ENCODE peak calls at places on chromosome 16, in five cellular contexts. Y is mucosa of gallbladder; T is stimulated activated CD4-positive, alpha-beta T cell treated with anti-CD3 and anti-CD28 coated beads, TNF-alpha, amount 100 ng/mL, for 24 hours; U is GM04503; C is GM19239. G is an unnamed sample.
A peak's percentile ranks its signal among the peaks of the same experiment; 100 is the strongest.

GRCh38 chr16:69703638-69704037 is 22.7 kb downstream of the NQO1 start:
- DNase-seq in Y (no peak), T (no peak), U (peak; percentile 16), C (no peak), G (no peak)

GRCh38 chr16:30757316-30757715 is 4.5 kb downstream of the CFAP119 start:
- DNase-seq in Y (no peak), T (no peak), U (no peak), C (no peak), G (no peak)

GRCh38 chr16:12618515-12618914 is 185.2 kb downstream of the CPPED1 start:
- DNase-seq in Y (no peak), T (no peak), U (no peak), C (no peak), G (no peak)

GRCh38 chr16:16158741-16159374 is 64.4 kb downstream of the ABCC6 start:
- DNase-seq in Y (no peak), T (no peak), U (no peak), C (no peak), G (no peak)

GRCh38 chr16:29230671-29231091 is 175.8 kb downstream of the NPIPB11 start:
- DNase-seq in Y (peak; percentile 6), T (no peak), U (no peak), C (no peak), G (no peak)

GRCh38 chr16:50251375-50252081 is 14.8 kb upstream of the ADCY7 start:
- DNase-seq in Y (no peak), T (no peak), U (peak; percentile 89), C (no peak), G (no peak)

GRCh38 chr16:74291176-74291575 is 5.4 kb upstream of the PSMD7 start:
- DNase-seq in Y (no peak), T (no peak), U (no peak), C (no peak), G (no peak)

GRCh38 chr16:87407511-87408112 is 15.5 kb downstream of the MAP1LC3B start:
- DNase-seq in Y (no peak), T (no peak), U (no peak), C (no peak), G (no peak)

GRCh38 chr16:68356249-68356918 is 45.6 kb downstream of the PRMT7 start:
- DNase-seq in Y (peak; percentile 44), T (peak; percentile 70), U (no peak), C (peak; percentile 96), G (peak; percentile 96)

GRCh38 chr16:5642034-5642433 is 544.4 kb upstream of the EEF2KMT start:
- DNase-seq in Y (no peak), T (no peak), U (no peak), C (no peak), G (no peak)

G was measured in GM12892.